ENCODE peak calls at places on chromosomes 2 and 18, in four cellular contexts. B is A549, Q is heart left ventricle, M is spleen. N is an unnamed sample.

GRCh38 chr2:170525566-170525900 is 189.6 kb upstream of the SP5 start:
- DNase-seq in B (peak; percentile 60), Q (peak; percentile 67), M (no peak), N (peak; percentile 73)

GRCh38 chr18:49174478-49174877 is 223.7 kb upstream of the SMAD7 start:
- DNase-seq in Q (no peak), M (no peak), B (no peak), N (no peak)

GRCh38 chr2:112665113-112665780 is 19.5 kb downstream of the SLC20A1 start:
- DNase-seq in Q (no peak), M (no peak), B (no peak), N (no peak)

GRCh38 chr2:180291060-180291459 is 284.0 kb upstream of the CWC22 start:
- DNase-seq in Q (no peak), M (no peak), B (peak; percentile 16), N (no peak)

GRCh38 chr2:26606847-26607190 is 34.3 kb downstream of the CIB4 start:
- DNase-seq in B (no peak), M (no peak), Q (no peak), N (no peak)

GRCh38 chr2:215937190-215937589 is 76.2 kb downstream of the MREG start:
- DNase-seq in Q (no peak), M (no peak), B (no peak), N (no peak)

GRCh38 chr2:99957724-99958123 is 184.7 kb downstream of the AFF3 start:
- DNase-seq in M (no peak), B (no peak), Q (no peak), N (no peak)

GRCh38 chr2:221500501-221501209 is 71.4 kb downstream of the EPHA4 start:
- DNase-seq in M (no peak), B (no peak), Q (no peak), N (peak; percentile 53)

GRCh38 chr18:7116001-7116831 is 1.4 kb downstream of the LAMA1 start:
- DNase-seq in M (no peak), B (no peak), Q (no peak), N (peak; percentile 65)

GRCh38 chr2:236055471-236055870 is 112.7 kb downstream of the GBX2 start:
- DNase-seq in M (no peak), B (no peak), Q (no peak), N (no peak)

GRCh38 chr2:207662203-207662602 is 37.0 kb upstream of the METTL21A start:
- DNase-seq in M (no peak), Q (no peak), B (no peak), N (no peak)

GRCh38 chr2:99878951-99879350 is 263.4 kb downstream of the AFF3 start:
- DNase-seq in M (no peak), B (no peak), Q (no peak), N (no peak)

DNA sequence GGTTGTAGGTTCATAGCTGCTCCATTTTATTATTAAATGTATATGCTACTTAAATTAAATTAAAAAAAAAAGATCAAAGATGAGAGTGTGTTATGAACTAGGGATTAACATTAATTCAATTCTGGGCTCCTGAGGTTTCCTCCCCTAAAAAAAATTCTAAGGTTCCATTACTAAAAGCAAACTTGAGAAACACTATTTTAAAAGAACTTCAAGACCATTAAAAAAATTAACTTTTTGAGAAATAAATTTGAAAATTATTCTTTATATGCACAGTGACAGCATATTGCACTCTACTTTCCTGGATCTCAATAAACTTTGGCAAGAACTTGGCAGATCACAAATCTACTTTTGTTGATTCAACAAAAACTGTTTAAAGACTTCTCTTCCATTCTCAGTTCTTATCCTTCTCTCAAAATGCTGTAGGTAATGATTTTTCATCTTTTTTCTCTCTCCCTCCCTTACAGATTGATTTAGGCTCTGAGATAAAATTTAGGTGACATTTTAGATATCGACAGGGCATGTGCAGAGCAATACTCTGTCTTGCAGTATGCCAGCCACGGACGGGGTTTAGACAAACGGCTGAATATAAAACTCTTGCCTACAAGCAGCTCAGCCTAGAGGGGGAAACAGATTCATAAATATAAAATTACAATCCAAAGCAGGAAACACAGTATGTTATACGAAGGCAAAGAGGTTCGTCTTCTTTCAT is 581 bp upstream of the MARS2 start:
- DNase-seq in B (no peak), Q (no peak), M (no peak), N (no peak)
- TF ChIP-seq POLR2A in B (no peak), Q (no peak), M (no peak), N (no peak)

GRCh38 chr2:134119672-134120159 is 134.2 kb upstream of the MGAT5 start:
- DNase-seq in M (peak; percentile 97), Q (peak; percentile 94), B (peak; percentile 87), N (peak; percentile 96)

GRCh38 chr2:134122610-134123009 is 131.3 kb upstream of the MGAT5 start:
- DNase-seq in M (no peak), B (no peak), Q (no peak), N (no peak)

GRCh38 chr2:134119117-134119671 is 134.7 kb upstream of the MGAT5 start:
- DNase-seq in M (no peak), Q (no peak), B (no peak), N (no peak)

GRCh38 chr2:134120160-134120717 is 133.6 kb upstream of the MGAT5 start:
- DNase-seq in Q (peak; percentile 47), B (no peak), M (peak; percentile 91), N (peak; percentile 32)

DNA sequence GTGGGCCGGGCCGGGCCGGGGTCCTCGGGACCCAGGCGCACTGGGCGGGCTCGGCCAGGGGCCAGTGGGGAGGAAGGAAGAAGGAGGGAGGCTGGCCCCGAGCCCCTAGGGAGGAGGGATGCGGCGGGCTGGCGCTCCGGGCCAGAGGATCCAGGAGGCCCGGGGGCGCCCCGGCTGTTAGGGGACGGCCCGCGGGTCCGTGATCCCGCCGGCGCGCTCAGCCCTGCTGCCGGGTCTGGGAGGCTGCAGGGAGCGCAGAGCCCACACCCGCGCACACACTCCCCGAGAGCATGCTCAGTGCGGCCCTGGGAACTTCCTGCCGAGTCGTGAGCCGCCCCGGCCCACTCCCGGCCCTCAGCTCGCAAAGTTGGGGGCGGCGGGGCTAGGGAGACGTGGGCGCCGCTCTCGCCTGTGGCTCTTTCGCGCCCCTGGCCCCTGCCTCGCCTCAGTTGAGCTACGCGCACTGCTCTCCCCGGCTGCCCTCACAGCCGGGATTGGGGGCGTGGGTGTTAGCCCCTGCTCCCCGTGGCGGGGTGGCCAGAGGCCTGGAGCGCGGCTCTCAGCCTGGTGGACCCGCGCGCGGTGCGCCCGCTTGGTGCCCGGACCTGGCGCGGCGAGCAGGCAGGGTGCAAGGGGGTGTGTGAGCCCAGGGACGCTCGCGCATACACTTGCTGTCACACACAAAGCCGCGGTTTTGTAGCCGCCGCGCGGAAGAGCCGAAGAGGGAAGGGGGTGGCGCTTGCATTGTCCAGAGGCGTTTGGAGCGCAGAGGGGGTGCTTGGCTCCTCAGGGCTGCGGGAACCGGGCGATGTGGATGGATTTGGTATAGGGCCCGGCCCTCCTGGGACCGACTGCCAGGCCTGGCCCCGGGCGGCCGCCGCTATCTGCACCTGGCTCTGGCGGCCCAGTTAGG is 132.9 kb upstream of the MGAT5 start:
- DNase-seq in M (peak; percentile 95), B (peak; percentile 53), Q (peak; percentile 85), N (peak; percentile 66)
- TF ChIP-seq POLR2A in M (no peak), B (peak; percentile 50), Q (no peak), N (no peak)

DNA sequence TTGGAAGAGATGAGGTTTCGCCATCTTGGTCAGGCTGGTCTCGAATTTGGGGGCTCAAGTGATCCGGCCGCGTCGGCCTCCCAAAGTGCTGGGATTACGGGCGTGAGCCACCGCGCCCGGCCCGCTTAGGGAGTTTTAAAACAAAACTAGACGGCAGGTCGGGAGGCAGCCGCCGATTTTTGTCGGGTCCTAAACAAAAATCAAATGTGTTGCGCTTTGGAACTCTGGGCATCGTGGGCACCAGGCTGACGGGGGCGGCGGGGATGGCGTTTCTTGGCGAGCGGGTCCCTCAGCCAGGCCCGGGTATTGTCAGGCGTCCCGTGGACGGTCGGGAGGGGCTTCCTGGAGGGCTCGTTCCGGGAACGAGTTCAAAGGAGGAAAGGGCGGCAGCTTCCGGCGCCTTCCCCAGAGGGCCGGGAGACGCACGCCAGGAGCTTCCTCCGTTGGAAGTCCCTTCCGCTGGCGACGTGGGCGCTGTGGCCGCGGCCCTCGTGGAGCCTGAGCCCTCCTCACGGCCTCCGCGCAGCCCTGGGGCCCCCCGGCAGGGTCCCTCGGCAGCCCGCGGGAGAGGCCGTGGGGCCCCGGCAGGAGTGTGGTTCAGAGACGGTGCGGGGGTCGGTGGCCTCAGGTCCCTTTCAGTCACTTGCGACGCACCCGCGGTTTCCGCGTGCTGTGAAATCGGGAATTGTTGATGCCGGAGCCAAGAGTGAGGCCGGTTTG is 59.2 kb downstream of the EMILIN2 start:
- DNase-seq in B (peak; percentile 57), Q (peak; percentile 87), M (peak; percentile 87), N (peak; percentile 67)
- TF ChIP-seq POLR2A in B (peak; percentile 80), Q (no peak), M (no peak), N (peak; percentile 88)

DNA sequence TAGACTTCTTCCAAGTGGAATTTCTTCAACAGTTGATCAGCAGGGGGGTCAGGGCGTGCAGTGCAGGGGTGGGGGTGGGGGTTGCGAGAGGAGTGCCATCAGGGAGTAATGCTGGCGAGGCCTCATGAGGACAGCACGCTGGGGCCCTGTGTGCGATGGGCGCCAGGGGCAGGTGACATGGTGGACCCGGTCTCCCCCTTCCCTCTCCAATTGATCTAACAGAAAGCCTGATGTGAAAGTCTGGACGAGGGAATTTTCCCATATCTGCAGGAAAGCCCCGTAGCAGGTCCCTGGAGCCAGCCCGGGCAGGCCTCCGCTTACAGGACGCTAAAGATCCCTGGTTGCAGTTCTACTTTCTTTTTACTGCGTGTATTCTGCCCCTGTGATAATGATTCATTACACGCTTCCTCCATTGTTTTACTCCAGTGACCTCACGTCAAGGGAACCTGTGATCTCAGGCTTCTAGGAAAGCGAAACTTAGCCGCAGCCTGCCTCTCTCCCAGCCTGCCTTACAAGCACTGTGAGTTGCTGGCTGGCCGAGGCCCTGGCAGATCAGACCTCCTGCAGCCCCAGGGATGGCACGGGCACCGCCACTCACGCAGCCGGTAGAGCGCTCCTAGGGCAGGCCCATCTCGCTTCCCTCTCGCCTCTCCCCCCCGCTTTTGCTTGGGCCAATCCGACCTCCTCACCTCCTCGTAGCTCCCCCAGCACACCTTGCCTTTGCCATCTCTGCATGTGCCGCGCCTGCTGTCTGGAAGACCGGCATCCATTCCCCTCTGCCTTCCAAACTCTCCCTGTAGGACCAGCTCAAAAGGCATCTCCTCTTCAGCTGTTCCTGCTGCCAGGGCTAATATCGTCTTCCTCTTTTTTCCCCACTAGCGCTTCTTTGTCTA is 19.2 kb downstream of the NEURL3 start:
- DNase-seq in Q (peak; percentile 70), B (no peak), M (peak; percentile 92), N (peak; percentile 68)
- TF ChIP-seq POLR2A in Q (no peak), B (no peak), M (no peak), N (peak; percentile 36)

DNA sequence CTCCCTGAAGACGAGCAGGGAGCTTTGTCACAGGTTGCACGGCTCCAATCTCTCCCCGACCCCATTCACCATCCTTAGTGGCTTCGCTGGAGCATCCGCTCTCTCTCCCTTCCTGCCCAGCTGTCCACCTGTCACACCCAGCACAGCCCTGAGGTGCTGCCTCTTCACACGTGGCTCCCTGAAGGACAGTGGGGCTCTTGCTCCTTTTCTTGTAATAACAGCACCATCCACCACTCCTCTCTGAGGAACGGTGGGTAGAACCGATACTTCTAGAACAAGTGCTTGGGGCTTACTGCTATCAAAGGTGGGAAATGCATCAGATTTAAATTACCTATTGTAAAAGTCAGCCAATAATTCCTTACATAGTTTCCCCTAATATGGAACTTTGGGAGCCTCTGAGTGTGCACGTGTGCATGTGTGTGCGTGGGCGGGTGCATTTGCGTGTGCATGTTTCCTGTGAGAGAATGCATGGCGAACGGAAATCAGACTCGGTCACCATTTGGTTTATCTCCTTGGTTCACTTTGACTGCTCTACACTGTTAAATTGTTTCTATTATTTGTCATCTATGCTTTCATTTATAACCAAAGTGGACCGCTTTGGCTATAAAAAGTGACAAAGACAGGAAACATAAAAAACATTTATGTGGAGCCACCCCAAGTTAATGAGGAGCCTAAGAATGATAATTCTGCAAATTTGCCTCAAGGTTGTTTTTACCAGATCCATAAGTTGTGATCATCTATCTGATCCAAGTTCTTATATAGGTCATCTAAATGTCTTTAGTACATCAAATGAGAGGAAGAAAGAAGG is 39.1 kb downstream of the KLHL29 start:
- DNase-seq in Q (no peak), B (no peak), M (peak; percentile 42), N (no peak)
- TF ChIP-seq POLR2A in Q (no peak), B (no peak), M (no peak), N (no peak)